ENCODE peak calls at places on chromosomes 11 and 22, in seven cellular contexts. H is GM12878, B is HCT116, D is K562, E is SK-N-SH, Y is H1, S is HepG2. T is an unnamed sample.

GRCh38 chr11:123382555-123383074 is 47.5 kb upstream of the GRAMD1B start:
- DNase-seq in H (no peak), B (no peak), D (no peak), E (no peak), Y (no peak), S (no peak), T (no peak)

GRCh38 chr11:103091024-103091423 is 936 bp downstream of the DCUN1D5 start:
- DNase-seq in H (no peak), B (no peak), D (no peak), E (peak), Y (no peak), S (peak), T (peak)

GRCh38 chr11:84438565-84438964 is 1152.4 kb upstream of the CCDC90B start:
- DNase-seq in H (no peak), B (no peak), D (no peak), E (no peak), Y (no peak), S (no peak), T (no peak)

GRCh38 chr11:1121343-1122331 is 36.1 kb upstream of the MUC5AC start:
- DNase-seq in H (no peak), B (no peak), D (no peak), E (peak), Y (no peak), S (no peak), T (no peak)

GRCh38 chr11:73493838-73494598 is 103.9 kb downstream of the FAM168A start:
- DNase-seq in H (no peak), B (peak), D (no peak), E (no peak), Y (peak), S (peak), T (peak)

GRCh38 chr22:35619336-35620094 is 2.4 kb upstream of the MB start:
- DNase-seq in H (no peak), B (no peak), D (no peak), E (no peak), Y (no peak), S (no peak), T (no peak)

GRCh38 chr11:12871251-12871650 is 137.9 kb upstream of the RASSF10 start:
- DNase-seq in H (no peak), B (no peak), D (no peak), E (no peak), Y (no peak), S (no peak), T (no peak)

GRCh38 chr22:36461665-36462474 is 19.6 kb downstream of the TXN2 start:
- DNase-seq in H (no peak), B (no peak), D (no peak), E (no peak), Y (peak), S (peak), T (peak)

GRCh38 chr11:112963368-112963955 is 2.2 kb downstream of the NCAM1 start:
- DNase-seq in H (no peak), B (no peak), D (no peak), E (peak), Y (peak), S (no peak), T (no peak)

GRCh38 chr11:60265373-60266214 is 14.9 kb upstream of the MS4A4A start:
- DNase-seq in H (peak), B (peak), D (peak), E (peak), Y (no peak), S (peak), T (peak)

GRCh38 chr22:49233507-49234100 is 594.1 kb downstream of the BRD1 start:
- DNase-seq in H (no peak), B (no peak), D (no peak), E (no peak), Y (peak), S (no peak), T (no peak)

GRCh38 chr11:8688414-8689362 is 6.1 kb downstream of the RPL27A start:
- DNase-seq in H (peak), B (peak), D (peak), E (peak), Y (peak), S (peak), T (peak)

GRCh38 chr11:8288166-8288772 is 24.6 kb upstream of the LMO1 start:
- DNase-seq in H (no peak), B (no peak), D (no peak), E (no peak), Y (no peak), S (no peak), T (peak)

GRCh38 chr22:37735054-37735453 is 38.2 kb downstream of the TRIOBP start:
- DNase-seq in H (no peak), B (no peak), D (peak), E (peak), Y (peak), S (peak), T (peak)

GRCh38 chr11:38461751-38462150 is 1863.7 kb upstream of the RAG2 start:
- DNase-seq in H (no peak), B (no peak), D (no peak), E (no peak), Y (no peak), S (no peak), T (no peak)

GRCh38 chr11:67483901-67484665 is 1.3 kb downstream of the AIP start:
- DNase-seq in H (no peak), B (no peak), D (no peak), E (no peak), Y (no peak), S (no peak), T (no peak)

GRCh38 chr11:1640076-1640946 is 10.7 kb downstream of the KRTAP5-5 start:
- DNase-seq in H (no peak), B (no peak), D (peak), E (peak), Y (peak), S (peak), T (peak)

GRCh38 chr22:35315855-35316745 is 16.4 kb downstream of the TOM1 start:
- DNase-seq in H (no peak), B (no peak), D (no peak), E (no peak), Y (no peak), S (no peak), T (peak)

GRCh38 chr11:126112547-126112946 is 49.9 kb upstream of the CDON start:
- DNase-seq in H (no peak), B (no peak), D (no peak), E (peak), Y (no peak), S (no peak), T (no peak)

GRCh38 chr11:85947431-85948272 is 92.5 kb downstream of the CCDC83 start:
- DNase-seq in H (no peak), B (no peak), D (no peak), E (no peak), Y (no peak), S (no peak), T (no peak)

GRCh38 chr11:20207781-20208621 is 47.7 kb upstream of the DBX1 start:
- DNase-seq in H (no peak), B (no peak), D (no peak), E (no peak), Y (peak), S (no peak), T (no peak)

GRCh38 chr22:46269564-46269963 is 1.8 kb downstream of the TTC38 start:
- DNase-seq in H (no peak), B (no peak), D (no peak), E (no peak), Y (no peak), S (no peak), T (no peak)

GRCh38 chr11:73335204-73335923 is 27.3 kb downstream of the ARHGEF17 start:
- DNase-seq in H (no peak), B (peak), D (peak), E (peak), Y (peak), S (peak), T (peak)

GRCh38 chr11:14643697-14644395 is at the start of gene PDE3B:
- DNase-seq in H (no peak), B (peak), D (peak), E (peak), Y (peak), S (peak), T (no peak)

GRCh38 chr11:130037881-130038601 is 31.7 kb upstream of the APLP2 start:
- DNase-seq in H (no peak), B (no peak), D (peak), E (no peak), Y (no peak), S (peak), T (no peak)

GRCh38 chr11:61267437-61267841 is 26.5 kb downstream of the PGA5 start:
- DNase-seq in H (no peak), B (no peak), D (peak), E (no peak), Y (no peak), S (peak), T (no peak)

GRCh38 chr11:1437500-1437899 is 47.8 kb downstream of the BRSK2 start:
- DNase-seq in H (no peak), B (no peak), D (peak), E (peak), Y (no peak), S (peak), T (no peak)

GRCh38 chr11:6321356-6321755 is 1.1 kb upstream of the CAVIN3 start:
- DNase-seq in H (no peak), B (no peak), D (no peak), E (no peak), Y (no peak), S (no peak), T (no peak)

GRCh38 chr11:34840736-34841386 is 75.3 kb downstream of the APIP start:
- DNase-seq in H (no peak), B (peak), D (peak), E (peak), Y (no peak), S (peak), T (no peak)

GRCh38 chr22:41256898-41257260 is 16.1 kb upstream of the CHADL start:
- DNase-seq in H (no peak), B (no peak), D (no peak), E (no peak), Y (no peak), S (no peak), T (no peak)

DNA sequence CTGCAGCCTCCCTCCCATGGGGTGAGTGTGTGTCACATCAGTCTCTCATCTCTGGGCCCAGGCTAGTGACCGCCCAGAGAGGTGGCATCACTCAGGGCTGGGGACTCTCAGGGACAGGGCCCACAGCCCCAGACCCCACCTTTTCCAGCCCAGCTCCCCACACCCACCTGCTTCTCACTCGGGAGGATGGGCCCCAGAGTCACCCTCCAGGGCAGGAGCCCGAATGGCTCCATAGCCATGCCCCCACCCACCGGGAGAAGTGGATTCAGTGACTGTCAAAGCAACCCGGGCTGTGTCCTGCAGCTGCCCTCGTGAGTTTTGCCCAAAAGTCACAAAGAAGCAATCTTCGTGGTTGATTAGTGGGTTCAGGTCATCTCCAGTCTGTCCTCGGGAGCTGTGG is 26.0 kb downstream of the PARVG start:
- DNase-seq in H (no peak), B (no peak), D (no peak), E (peak), Y (no peak), S (no peak), T (no peak)
- TF ChIP-seq JUND in H (no peak), B (no peak), D (no peak), E (no peak), Y (no peak), S (no peak), T (no peak)

DNA sequence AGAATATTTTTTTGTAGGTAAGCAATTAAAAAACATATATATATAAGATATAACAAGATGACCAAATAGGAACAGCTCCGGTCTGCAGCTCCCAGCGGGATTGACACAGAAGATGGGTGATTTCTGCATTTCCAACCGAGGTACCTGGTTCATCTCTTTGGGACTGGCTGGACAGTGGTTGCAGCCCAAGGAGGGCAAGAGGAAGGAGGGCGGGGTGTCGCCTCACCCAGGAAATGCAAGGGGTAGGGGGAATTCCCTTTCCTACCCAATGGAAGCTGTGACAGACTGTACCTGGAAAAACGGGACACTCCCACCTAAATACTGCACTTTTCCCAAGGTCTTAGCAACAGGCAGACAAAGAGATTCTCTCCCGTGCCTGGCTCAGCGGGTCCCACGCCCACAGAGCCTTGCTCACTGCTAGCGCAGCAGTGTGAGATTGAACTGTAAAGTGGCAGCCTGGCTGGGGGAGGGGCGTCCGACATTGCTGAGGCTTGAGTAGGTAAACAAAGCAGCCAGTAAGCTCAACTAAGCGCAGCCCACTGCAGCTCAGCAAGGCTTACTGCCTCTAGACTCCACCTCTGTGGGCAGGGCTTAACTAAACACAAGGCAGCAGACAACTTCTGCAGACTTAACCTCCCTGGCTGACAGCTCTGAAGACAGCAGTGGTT is 163.8 kb downstream of the CWF19L2 start:
- DNase-seq in H (no peak), B (no peak), D (no peak), E (no peak), Y (no peak), S (peak), T (no peak)
- TF ChIP-seq JUND in H (no peak), B (no peak), D (no peak), E (no peak), Y (no peak), S (no peak), T (no peak)

GRCh38 chr11:96878299-96879051 is 488.7 kb downstream of the JRKL start:
- DNase-seq in H (no peak), B (no peak), D (no peak), E (no peak), Y (no peak), S (no peak), T (no peak)

GRCh38 chr11:96875772-96876171 is 486.0 kb downstream of the JRKL start:
- DNase-seq in H (no peak), B (no peak), D (no peak), E (peak), Y (no peak), S (no peak), T (no peak)
- TF ChIP-seq JUND in H (no peak), B (no peak), D (no peak), E (no peak), Y (no peak), S (no peak), T (no peak)

GRCh38 chr22:50304528-50305392 is 2.7 kb downstream of the PLXNB2 start:
- DNase-seq in H (no peak), B (no peak), D (peak), E (no peak), Y (no peak), S (no peak), T (no peak)

GRCh38 chr22:50305393-50305657 is 2.1 kb downstream of the PLXNB2 start:
- DNase-seq in H (no peak), B (no peak), D (no peak), E (no peak), Y (no peak), S (no peak), T (no peak)

GRCh38 chr22:50303515-50303847 is 4.0 kb downstream of the PLXNB2 start:
- DNase-seq in H (no peak), B (no peak), D (no peak), E (no peak), Y (no peak), S (no peak), T (no peak)

GRCh38 chr22:50302564-50302963 is 4.9 kb downstream of the PLXNB2 start:
- DNase-seq in H (no peak), B (no peak), D (no peak), E (peak), Y (no peak), S (no peak), T (no peak)

GRCh38 chr22:50303848-50304527 is 3.5 kb downstream of the PLXNB2 start:
- DNase-seq in H (no peak), B (no peak), D (peak), E (peak), Y (peak), S (peak), T (peak)
- TF ChIP-seq JUND in H (no peak), B (no peak), D (no peak), E (no peak), Y (no peak), S (no peak), T (no peak)

GRCh38 chr11:120608760-120609211 is 97.2 kb downstream of the GRIK4 start:
- DNase-seq in H (no peak), B (no peak), D (no peak), E (no peak), Y (peak), S (no peak), T (no peak)

GRCh38 chr11:120608061-120608460 is 96.5 kb downstream of the GRIK4 start:
- DNase-seq in H (no peak), B (no peak), D (no peak), E (no peak), Y (no peak), S (no peak), T (no peak)

GRCh38 chr11:120611576-120611975 is 100.0 kb downstream of the GRIK4 start:
- DNase-seq in H (no peak), B (no peak), D (no peak), E (no peak), Y (no peak), S (no peak), T (no peak)

GRCh38 chr11:120612363-120613263 is 101.1 kb downstream of the GRIK4 start:
- DNase-seq in H (peak), B (no peak), D (no peak), E (no peak), Y (no peak), S (peak), T (no peak)

DNA sequence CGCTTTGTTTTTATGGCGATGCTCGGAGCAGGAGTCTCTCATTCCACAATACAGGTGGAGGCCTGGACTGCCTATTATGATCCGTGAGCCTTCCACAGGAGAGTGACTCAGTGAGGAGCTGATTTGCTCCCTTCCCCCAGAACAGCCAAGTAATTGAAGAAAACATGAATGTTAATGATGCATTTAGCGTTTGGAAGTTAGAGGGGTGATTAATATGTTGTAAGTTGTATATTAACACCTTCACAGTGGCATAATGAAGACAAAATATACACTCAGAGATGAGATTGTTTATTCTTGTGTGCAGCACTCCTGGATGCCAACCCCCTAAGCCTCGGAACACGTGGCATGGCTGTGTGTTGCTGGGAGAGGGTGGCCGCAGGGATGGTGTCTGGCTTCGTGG is 98.6 kb downstream of the GRIK4 start:
- DNase-seq in H (no peak), B (no peak), D (no peak), E (no peak), Y (no peak), S (no peak), T (no peak)
- TF ChIP-seq JUND in H (no peak), B (no peak), D (no peak), E (no peak), Y (no peak), S (no peak), T (no peak)

GRCh38 chr22:16955678-16956210 is 52.3 kb downstream of the GAB4 start:
- DNase-seq in H (no peak), B (no peak), D (peak), E (no peak), Y (peak), S (no peak), T (peak)
- TF ChIP-seq JUND in H (no peak), B (no peak), D (no peak), E (no peak), Y (no peak), S (no peak), T (no peak)

GRCh38 chr22:27434898-27435297 is 366.7 kb downstream of the MN1 start:
- DNase-seq in H (no peak), B (no peak), D (no peak), E (no peak), Y (no peak), S (no peak), T (no peak)

GRCh38 chr22:27438271-27438980 is 363.1 kb downstream of the MN1 start:
- DNase-seq in H (no peak), B (no peak), D (no peak), E (peak), Y (no peak), S (no peak), T (no peak)

GRCh38 chr22:27437570-27437969 is 364.0 kb downstream of the MN1 start:
- DNase-seq in H (no peak), B (no peak), D (no peak), E (no peak), Y (no peak), S (no peak), T (no peak)

GRCh38 chr22:27435839-27436581 is 365.5 kb downstream of the MN1 start:
- DNase-seq in H (no peak), B (no peak), D (no peak), E (peak), Y (no peak), S (no peak), T (no peak)

GRCh38 chr22:27436591-27436990 is 365.0 kb downstream of the MN1 start:
- DNase-seq in H (no peak), B (no peak), D (no peak), E (no peak), Y (no peak), S (no peak), T (no peak)
- TF ChIP-seq JUND in H (no peak), B (no peak), D (no peak), E (no peak), Y (no peak), S (no peak), T (no peak)

GRCh38 chr11:57249384-57250319 is 12.6 kb upstream of the APLNR start:
- DNase-seq in H (no peak), B (peak), D (peak), E (no peak), Y (peak), S (peak), T (peak)
- TF ChIP-seq JUND in H (no peak), B (no peak), D (no peak), E (no peak), Y (no peak), S (no peak), T (no peak)

GRCh38 chr11:118771481-118772278 is 19.3 kb downstream of the DDX6 start:
- DNase-seq in H (no peak), B (no peak), D (no peak), E (no peak), Y (no peak), S (no peak), T (no peak)

GRCh38 chr11:118768715-118769114 is 22.2 kb downstream of the DDX6 start:
- DNase-seq in H (no peak), B (no peak), D (no peak), E (no peak), Y (no peak), S (peak), T (no peak)

GRCh38 chr11:118778898-118779297 is 12.1 kb downstream of the DDX6 start:
- DNase-seq in H (no peak), B (no peak), D (no peak), E (no peak), Y (no peak), S (no peak), T (no peak)

GRCh38 chr11:118774032-118774431 is 16.9 kb downstream of the DDX6 start:
- DNase-seq in H (no peak), B (no peak), D (no peak), E (no peak), Y (no peak), S (no peak), T (no peak)
- TF ChIP-seq JUND in H (no peak), B (no peak), D (no peak), E (no peak), Y (no peak), S (no peak), T (no peak)